ENCODE peak calls at places on chromosomes 7 and 10, in five cellular contexts. Z, C, R, H and X are unnamed samples.
A peak's percentile ranks its signal among the peaks of the same experiment; 100 is the strongest.

GRCh38 chr10:24762161-24762924 is 38.7 kb upstream of the ARHGAP21 start:
- DNase-seq in Z (peak; percentile 74), C (no peak), R (no peak), H (no peak), X (no peak)

GRCh38 chr7:92508949-92509348 is 19.4 kb downstream of the PEX1 start:
- DNase-seq in Z (no peak), C (no peak), R (no peak), H (no peak), X (no peak)

GRCh38 chr7:84953294-84953693 is 233.6 kb downstream of the SEMA3D start:
- DNase-seq in Z (no peak), C (no peak), R (no peak), H (no peak), X (no peak)

GRCh38 chr7:155734445-155734809 is 77.8 kb downstream of the SHH start:
- DNase-seq in Z (no peak), C (no peak), R (no peak), H (no peak), X (no peak)

GRCh38 chr7:84194484-84195260 is at the start of gene SEMA3A:
- DNase-seq in Z (peak; percentile 80), C (peak; percentile 94), R (no peak), H (no peak), X (no peak)

GRCh38 chr7:2279873-2280272 is 34.4 kb downstream of the SNX8 start:
- DNase-seq in Z (peak; percentile 3), C (peak; percentile 21), R (no peak), H (no peak), X (no peak)

GRCh38 chr10:22620140-22620857 is 94.1 kb downstream of the PIP4K2A start:
- DNase-seq in Z (peak; percentile 96), C (peak; percentile 95), R (no peak), H (peak; percentile 71), X (no peak)

GRCh38 chr10:474406-474805 is 215.1 kb downstream of the DIP2C start:
- DNase-seq in Z (no peak), C (no peak), R (no peak), H (no peak), X (no peak)

GRCh38 chr10:86711237-86711956 is 43.1 kb downstream of the LDB3 start:
- DNase-seq in Z (peak; percentile 95), C (peak; percentile 85), R (peak; percentile 93), H (peak; percentile 81), X (peak; percentile 88)

DNA sequence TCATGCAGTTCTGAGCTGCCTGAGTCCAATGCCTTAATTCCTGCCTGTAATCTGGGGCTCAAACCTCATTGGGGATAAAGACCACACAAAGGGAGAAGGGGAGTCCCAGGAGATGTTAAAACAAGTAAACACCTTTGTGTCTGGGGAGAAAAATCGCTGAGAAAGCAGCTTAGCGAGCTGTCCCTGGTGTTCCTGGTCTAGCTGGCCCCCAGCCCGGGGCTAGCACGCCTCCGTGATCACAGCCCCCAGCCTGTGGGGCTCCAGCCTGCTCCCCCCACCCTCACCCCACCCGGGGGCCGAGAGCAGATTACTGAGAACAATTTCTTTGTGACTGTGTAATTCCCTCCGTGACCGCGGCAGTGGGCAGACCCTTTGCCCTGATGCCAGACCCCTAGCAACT is 24.8 kb downstream of the DPCD start:
- DNase-seq in Z (no peak), C (no peak), R (no peak), H (no peak), X (no peak)
- H3K27ac ChIP-seq in Z (peak overlapping the region; percentile 28), C (no peak overlapping the region), R (no peak overlapping the region), H (no peak overlapping the region), X (no peak overlapping the region)

DNA sequence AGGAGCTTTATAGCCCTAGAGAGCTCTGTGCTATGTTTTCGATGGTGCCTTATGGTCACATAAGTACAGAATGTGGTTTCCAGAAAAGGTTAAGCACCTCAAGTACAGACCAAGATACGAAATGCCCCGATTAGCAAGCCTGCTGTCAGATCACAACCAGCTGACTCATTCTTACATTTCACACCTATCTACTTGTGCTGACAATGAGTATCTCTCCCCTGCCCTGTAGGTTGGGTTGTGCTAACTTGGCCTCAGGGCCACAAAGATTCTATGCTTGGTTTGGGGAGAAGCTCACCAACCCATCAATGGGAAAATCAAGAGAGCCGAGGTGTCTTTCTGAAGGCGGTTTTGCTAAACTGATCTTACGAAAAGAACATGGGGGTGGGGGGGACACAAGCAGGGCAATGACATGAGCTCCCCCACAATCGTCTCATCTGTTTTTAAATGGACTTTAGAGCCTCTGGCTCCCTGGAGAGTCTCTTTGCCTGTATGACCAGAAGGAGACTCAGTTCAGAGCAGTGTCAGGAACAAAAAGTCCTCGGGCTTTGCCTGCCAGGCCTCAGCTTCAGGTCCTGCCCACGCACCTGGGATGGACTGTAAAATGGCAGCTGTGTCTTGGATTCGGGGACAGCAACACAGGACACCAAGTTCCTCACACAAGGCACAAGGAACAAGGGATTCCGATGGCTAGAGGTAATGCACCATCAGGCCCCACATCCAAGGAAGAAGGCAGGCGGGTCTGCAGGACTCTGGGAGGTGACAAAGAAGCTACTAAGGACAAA is 55.1 kb downstream of the FAM53B start:
- DNase-seq in Z (no peak), C (no peak), R (no peak), H (no peak), X (no peak)
- H3K27ac ChIP-seq in Z (peak overlapping the region; percentile 63), C (no peak overlapping the region), R (peak overlapping the region; percentile 50), H (no peak overlapping the region), X (peak overlapping the region; percentile 91)

GRCh38 chr7:30202671-30203070 is 67.9 kb downstream of the MTURN start:
- DNase-seq in Z (no peak), C (no peak), R (no peak), H (no peak), X (no peak)

GRCh38 chr7:30207376-30207775 is 72.6 kb downstream of the MTURN start:
- DNase-seq in Z (no peak), C (no peak), R (no peak), H (no peak), X (no peak)

GRCh38 chr7:30206942-30207341 is 72.2 kb downstream of the MTURN start:
- DNase-seq in Z (no peak), C (no peak), R (no peak), H (no peak), X (no peak)

GRCh38 chr7:30209951-30210350 is 74.4 kb upstream of the ZNRF2 start:
- DNase-seq in Z (no peak), C (no peak), R (no peak), H (no peak), X (no peak)

GRCh38 chr7:30206466-30206865 is 71.7 kb downstream of the MTURN start:
- DNase-seq in Z (peak; percentile 29), C (peak; percentile 13), R (no peak), H (no peak), X (no peak)
- H3K27ac ChIP-seq in Z (no peak overlapping the region), C (no peak overlapping the region), R (no peak overlapping the region), H (peak overlapping the region; percentile 21), X (no peak overlapping the region)

GRCh38 chr10:124953421-124953820 is 11.5 kb downstream of the ZRANB1 start:
- DNase-seq in Z (no peak), C (no peak), R (no peak), H (no peak), X (no peak)

GRCh38 chr10:124956764-124957163 is 14.8 kb downstream of the ZRANB1 start:
- DNase-seq in Z (no peak), C (no peak), R (no peak), H (no peak), X (no peak)

GRCh38 chr10:124952123-124952522 is 10.2 kb downstream of the ZRANB1 start:
- DNase-seq in Z (no peak), C (no peak), R (no peak), H (no peak), X (no peak)

GRCh38 chr10:124955872-124956271 is 13.9 kb downstream of the ZRANB1 start:
- DNase-seq in Z (no peak), C (no peak), R (no peak), H (no peak), X (no peak)

DNA sequence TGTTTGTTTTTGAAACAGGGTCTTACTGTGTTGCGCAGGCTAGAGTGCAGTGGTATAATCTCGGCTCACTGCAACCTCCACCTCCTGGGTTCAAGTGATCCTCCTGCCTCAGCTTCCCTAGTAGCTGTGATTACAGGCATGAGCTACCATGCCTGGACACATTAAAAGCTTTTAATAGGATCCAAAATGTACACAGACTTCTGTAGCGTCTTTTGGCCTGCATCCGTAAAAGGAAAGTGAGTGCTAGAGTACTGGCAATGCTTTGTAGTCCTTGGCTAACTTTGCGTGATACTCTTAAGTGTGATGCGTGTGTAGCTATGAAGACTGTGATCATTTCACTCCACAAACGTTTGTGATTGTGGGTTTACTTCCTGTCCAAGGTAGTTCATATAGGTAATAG is 13.3 kb downstream of the ZRANB1 start:
- DNase-seq in Z (no peak), C (peak; percentile 50), R (no peak), H (no peak), X (no peak)
- H3K27ac ChIP-seq in Z (no peak overlapping the region), C (peak overlapping the region; percentile 49), R (no peak overlapping the region), H (no peak overlapping the region), X (no peak overlapping the region)

GRCh38 chr7:22387583-22387982 is 30.6 kb upstream of the RAPGEF5 start:
- DNase-seq in Z (peak; percentile 24), C (peak; percentile 18), R (no peak), H (no peak), X (no peak)
- H3K27ac ChIP-seq in Z (no peak overlapping the region), C (no peak overlapping the region), R (no peak overlapping the region), H (no peak overlapping the region), X (no peak overlapping the region)